ENCODE peak calls at places on chromosomes 2 and 18, in eight cellular contexts. A, K, F, E, I, J, D and T are unnamed samples.

GRCh38 chr2:175884673-175885393 is 117.2 kb downstream of the LNPK start:
- DNase-seq in D (no peak), K (no peak), E (no peak), A (no peak), I (no peak), F (no peak), J (no peak), T (no peak)

GRCh38 chr2:109256111-109256510 is 127.1 kb downstream of the SH3RF3 start:
- DNase-seq in E (no peak), F (no peak), I (no peak), J (no peak), D (no peak), K (no peak), A (no peak), T (no peak)

GRCh38 chr2:33497177-33497787 is 20.8 kb downstream of the RASGRP3 start:
- DNase-seq in F (peak), D (no peak), K (peak), J (no peak), E (no peak), A (no peak), I (no peak), T (peak)

GRCh38 chr18:23232331-23232730 is 97.0 kb downstream of the CABLES1 start:
- DNase-seq in I (no peak), J (no peak), A (no peak), E (no peak), K (no peak), D (no peak), F (no peak), T (no peak)

GRCh38 chr2:105581568-105581944 is 163.2 kb upstream of the NCK2 start:
- DNase-seq in F (no peak), D (no peak), I (no peak), J (no peak), A (no peak), E (no peak), K (no peak), T (no peak)

GRCh38 chr18:34595673-34596072 is 114.4 kb upstream of the DTNA start:
- DNase-seq in I (peak), F (no peak), A (no peak), K (no peak), J (no peak), D (no peak), E (no peak), T (no peak)

GRCh38 chr2:199395311-199395710 is 62.4 kb downstream of the SATB2 start:
- DNase-seq in I (no peak), F (no peak), A (no peak), J (no peak), D (no peak), E (no peak), K (no peak), T (no peak)

GRCh38 chr18:27500531-27500930 is 315.4 kb upstream of the CHST9 start:
- DNase-seq in K (no peak), F (no peak), E (no peak), D (no peak), A (no peak), J (no peak), I (no peak), T (no peak)

GRCh38 chr2:237092920-237093781 is 7.5 kb downstream of the COPS8 start:
- DNase-seq in E (no peak), J (no peak), D (no peak), I (no peak), K (no peak), F (no peak), A (no peak), T (no peak)

GRCh38 chr2:25341031-25341727 is 546 bp downstream of the DNMT3A start:
- DNase-seq in I (peak), F (peak), E (no peak), J (no peak), K (no peak), A (peak), D (no peak), T (no peak)

GRCh38 chr18:32530947-32531651 is 60.4 kb upstream of the GAREM1 start:
- DNase-seq in J (no peak), K (no peak), D (no peak), A (no peak), F (no peak), I (no peak), E (no peak), T (peak)

GRCh38 chr18:76410033-76410432 is 85.0 kb downstream of the ZNF516 start:
- DNase-seq in K (no peak), A (no peak), E (no peak), I (no peak), J (no peak), F (no peak), D (no peak), T (no peak)

GRCh38 chr2:195563857-195564512 is 93.0 kb upstream of the SLC39A10 start:
- DNase-seq in F (no peak), E (no peak), D (no peak), J (no peak), I (no peak), A (no peak), K (no peak), T (no peak)